ENCODE peak calls at places on chromosomes 11 and 22, in four cellular contexts. E is naive thymus-derived CD4-positive, alpha-beta T cell; B is heart left ventricle; X is right lobe of liver. I is an unnamed sample. For H3K4me1, the result is how much of the 10 kb centered on the place peaks cover.

GRCh38 chr22:48957311-48957986 is 870.2 kb downstream of the BRD1 start:
- DNase-seq in E (no peak), B (no peak), X (no peak), I (no peak)

GRCh38 chr11:131966667-131967066 is 596.3 kb downstream of the NTM start:
- DNase-seq in E (no peak), B (no peak), X (no peak), I (no peak)

GRCh38 chr11:73414977-73415492 is 38.8 kb downstream of the RELT start:
- DNase-seq in E (no peak), B (no peak), X (no peak), I (no peak)

GRCh38 chr11:45662665-45663485 is 2.5 kb downstream of the CHST1 start:
- DNase-seq in E (no peak), B (no peak), X (peak), I (peak)

GRCh38 chr11:93729129-93729616 is 12.1 kb downstream of the TAF1D start:
- DNase-seq in E (no peak), B (no peak), X (no peak), I (no peak)

GRCh38 chr11:117187799-117188481 is 9.4 kb downstream of the SIDT2 start:
- DNase-seq in E (no peak), B (peak), X (peak), I (peak)

GRCh38 chr22:35837328-35837727 is 119.7 kb downstream of the APOL5 start:
- DNase-seq in E (no peak), B (no peak), X (no peak), I (no peak)

GRCh38 chr11:109998921-109999320 is 94.3 kb upstream of the ZC3H12C start:
- DNase-seq in E (no peak), B (no peak), X (no peak), I (no peak)

GRCh38 chr11:61480936-61481335 is 27.6 kb upstream of the LRRC10B start:
- DNase-seq in E (no peak), B (no peak), X (no peak), I (no peak)

GRCh38 chr11:2428322-2428795 is 16.0 kb downstream of the TRPM5 start:
- DNase-seq in E (peak), B (peak), X (peak), I (no peak)

GRCh38 chr11:104422320-104422944 is 258.5 kb upstream of the PDGFD start:
- DNase-seq in E (no peak), B (peak), X (peak), I (no peak)

GRCh38 chr11:129705341-129705740 is 110.3 kb upstream of the TMEM45B start:
- DNase-seq in E (no peak), B (no peak), X (no peak), I (no peak)

GRCh38 chr11:76074178-76075112 is 131.9 kb downstream of the WNT11 start:
- DNase-seq in E (no peak), B (no peak), X (no peak), I (no peak)

GRCh38 chr11:8543278-8543677 is 50.8 kb downstream of the STK33 start:
- DNase-seq in E (no peak), B (no peak), X (no peak), I (no peak)

GRCh38 chr22:43992331-43992821 is 31.7 kb upstream of the PARVB start:
- DNase-seq in E (no peak), B (no peak), X (no peak), I (no peak)

GRCh38 chr22:38554281-38554680 is 15.7 kb downstream of the DMC1 start:
- DNase-seq in E (no peak), B (no peak), X (no peak), I (no peak)

GRCh38 chr11:1041471-1041870 is 5.0 kb upstream of the MUC6 start:
- DNase-seq in E (no peak), B (peak), X (peak), I (no peak)

GRCh38 chr11:115848080-115848479 is 343.9 kb upstream of the CADM1 start:
- DNase-seq in E (no peak), B (no peak), X (no peak), I (no peak)

GRCh38 chr22:17994424-17995108 is 29.8 kb downstream of the MICAL3 start:
- DNase-seq in E (no peak), B (no peak), X (no peak), I (no peak)

GRCh38 chr11:723120-723883 is 17.3 kb downstream of the EPS8L2 start:
- DNase-seq in E (no peak), B (peak), X (peak), I (no peak)

GRCh38 chr22:17138451-17139042 is 17.4 kb upstream of the TMEM121B start:
- DNase-seq in E (no peak), B (no peak), X (no peak), I (no peak)

GRCh38 chr11:81497202-81497804 is 1236.4 kb downstream of the FAM181B start:
- DNase-seq in E (no peak), B (no peak), X (no peak), I (no peak)

GRCh38 chr22:30940655-30941362 is 27.8 kb downstream of the MORC2 start:
- DNase-seq in E (no peak), B (no peak), X (no peak), I (no peak)

GRCh38 chr11:2909145-2909914 is 19.9 kb downstream of the PHLDA2 start:
- DNase-seq in E (no peak), B (no peak), X (no peak), I (peak)

GRCh38 chr11:12249590-12250260 is 127.6 kb upstream of the PARVA start:
- DNase-seq in E (no peak), B (no peak), X (no peak), I (peak)

GRCh38 chr11:34324466-34324865 is 33.3 kb downstream of the ABTB2 start:
- DNase-seq in E (no peak), B (no peak), X (no peak), I (no peak)

GRCh38 chr22:45308624-45309421 is 911 bp upstream of the FAM118A start:
- DNase-seq in E (no peak), B (no peak), X (no peak), I (no peak)

GRCh38 chr11:65169164-65169641 is 830 bp upstream of the SPDYC start:
- DNase-seq in E (no peak), B (no peak), X (no peak), I (no peak)

GRCh38 chr22:42261266-42261665 is 9.2 kb downstream of the TCF20 start:
- DNase-seq in E (no peak), B (no peak), X (no peak), I (no peak)

GRCh38 chr22:48685767-48686166 is 1141.9 kb downstream of the BRD1 start:
- DNase-seq in E (no peak), B (no peak), X (no peak), I (no peak)

GRCh38 chr22:25120093-25120561 is 79.5 kb upstream of the CRYBB3 start:
- DNase-seq in E (no peak), B (peak), X (peak), I (no peak)

GRCh38 chr22:44758354-44758969 is 6.1 kb downstream of the ARHGAP8 start:
- DNase-seq in E (no peak), B (no peak), X (no peak), I (no peak)

GRCh38 chr11:111357150-111358037 is 21.7 kb downstream of the POU2AF1 start:
- DNase-seq in E (no peak), B (no peak), X (no peak), I (no peak)

GRCh38 chr11:116840224-116840745 is 2.9 kb upstream of the APOA1 start:
- DNase-seq in E (no peak), B (no peak), X (no peak), I (no peak)

GRCh38 chr11:45180888-45181594 is 34.6 kb downstream of the PRDM11 start:
- DNase-seq in E (no peak), B (peak), X (no peak), I (no peak)

GRCh38 chr22:26554956-26555355 is 35.0 kb downstream of the TPST2 start:
- DNase-seq in E (no peak), B (no peak), X (no peak), I (no peak)

GRCh38 chr11:79055866-79056632 is 384.8 kb downstream of the TENM4 start:
- DNase-seq in E (no peak), B (peak), X (no peak), I (no peak)

GRCh38 chr11:5280582-5281102 is 10.9 kb upstream of the HBE1 start:
- DNase-seq in E (no peak), B (peak), X (no peak), I (peak)

GRCh38 chr11:27055065-27055682 is 14.6 kb downstream of the BBOX1 start:
- DNase-seq in E (no peak), B (no peak), X (no peak), I (no peak)

DNA sequence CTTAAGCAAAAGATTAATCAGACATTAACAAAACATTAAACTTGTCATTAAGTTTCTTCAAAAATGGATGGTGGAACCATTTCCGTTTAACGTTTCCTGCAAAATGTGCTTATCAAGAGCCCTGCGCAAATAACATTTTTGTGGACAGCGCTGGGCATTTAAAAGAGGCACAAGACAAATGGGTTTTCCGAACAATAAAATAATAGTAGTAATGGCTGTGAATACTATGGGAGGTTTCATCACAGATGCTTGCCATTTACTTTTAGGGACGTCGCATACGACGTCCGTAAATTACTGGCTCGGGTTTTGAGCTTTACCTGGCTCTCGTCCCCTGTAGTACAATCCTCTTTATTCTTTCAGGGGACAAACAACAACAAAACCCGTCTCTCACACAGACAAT is 1.0 kb downstream of the NPAT start:
- DNase-seq in E (no peak), B (no peak), X (no peak), I (no peak)
- H3K4me1 ChIP-seq in E (under half), B (half or more), X (under half), I (under half)

GRCh38 chr11:72226701-72227100 is 2.1 kb downstream of the INPPL1 start:
- DNase-seq in E (no peak), B (no peak), X (no peak), I (no peak)

GRCh38 chr11:72228229-72228843 is 3.8 kb downstream of the INPPL1 start:
- DNase-seq in E (no peak), B (no peak), X (no peak), I (no peak)

GRCh38 chr11:72228844-72229231 is 4.3 kb downstream of the INPPL1 start:
- DNase-seq in E (no peak), B (no peak), X (no peak), I (no peak)

GRCh38 chr11:72229336-72229924 is 4.9 kb downstream of the INPPL1 start:
- DNase-seq in E (no peak), B (no peak), X (no peak), I (no peak)

DNA sequence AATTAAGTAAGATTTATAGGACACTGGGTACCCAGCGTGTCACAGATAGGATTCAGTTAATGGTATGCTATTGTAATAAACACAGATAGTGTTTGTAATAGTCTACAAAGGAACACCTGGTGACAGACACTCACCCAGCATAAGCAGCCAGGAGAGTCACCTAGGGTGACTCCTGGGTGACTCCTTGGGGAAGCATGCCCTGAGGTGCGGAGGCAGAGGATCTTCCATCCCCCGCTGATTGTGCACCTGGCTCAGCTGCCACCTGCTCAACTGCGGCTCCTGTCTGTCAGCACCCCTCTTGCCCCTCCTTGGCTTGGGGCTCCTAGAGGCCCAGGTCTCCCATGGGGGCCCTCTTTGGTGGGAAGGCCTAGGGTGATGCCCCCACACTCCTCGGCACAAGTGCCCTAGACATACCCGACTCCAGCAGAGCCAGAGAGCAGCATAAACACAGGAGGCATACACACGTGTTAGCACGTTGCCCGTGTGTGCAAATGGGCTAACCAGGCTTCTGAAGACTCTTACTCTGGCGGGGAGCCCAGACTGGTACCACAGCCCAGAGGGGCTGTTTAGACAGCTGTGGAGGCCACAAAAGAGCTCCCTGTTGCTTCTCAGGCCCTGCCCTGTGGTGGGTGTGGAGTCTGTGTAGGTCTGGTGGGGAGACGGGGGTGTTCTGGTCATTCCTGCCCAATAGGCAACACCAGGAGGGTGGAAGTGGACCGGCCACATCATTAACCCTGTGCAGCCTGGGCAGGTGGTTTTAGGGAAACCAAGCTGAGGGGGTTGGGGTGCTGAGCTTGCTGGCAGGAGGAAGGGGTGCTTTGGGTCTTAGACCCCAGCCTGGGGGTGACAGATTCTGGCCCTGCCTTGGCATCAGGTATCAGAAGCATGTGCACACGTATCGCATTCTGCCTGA is 3.0 kb downstream of the INPPL1 start:
- DNase-seq in E (no peak), B (no peak), X (no peak), I (no peak)
- H3K27ac ChIP-seq in E (no peak), B (no peak), X (no peak), I (no peak)

GRCh38 chr11:126084608-126084912 is 21.9 kb upstream of the CDON start:
- DNase-seq in E (no peak), B (no peak), X (no peak), I (no peak)
- H3K4me1 ChIP-seq in E (under half), B (under half), X (under half), I (under half)

DNA sequence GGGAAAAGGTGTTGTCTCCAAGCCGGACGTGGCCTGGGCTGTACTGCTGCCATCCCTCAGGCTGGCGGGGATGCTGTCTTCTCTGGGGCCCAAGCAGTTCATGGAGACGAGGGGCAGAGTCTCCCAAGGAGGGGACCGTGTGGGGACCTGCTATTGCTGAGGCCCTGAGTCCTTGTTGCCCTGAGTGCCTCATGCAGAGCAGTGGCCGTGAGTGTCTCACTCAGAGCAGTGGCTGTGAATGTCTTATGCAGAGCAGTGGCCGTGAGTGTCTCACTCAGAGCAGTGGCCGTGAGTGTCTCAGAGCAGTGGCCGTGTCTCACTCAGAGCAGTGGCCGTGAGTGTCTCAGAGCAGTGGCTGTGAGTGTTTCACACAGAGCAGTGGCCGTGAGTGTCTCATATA is 54.7 kb downstream of the GRAMD4 start:
- DNase-seq in E (no peak), B (no peak), X (no peak), I (no peak)
- H3K27ac ChIP-seq in E (peak), B (peak), X (no peak), I (no peak)

I was measured in ovary.